ENCODE peak calls at places on chromosomes 1 and 21, in five cellular contexts. One of them, this sample, is unnamed.

GRCh38 chr1:99751877-99752504 is 14.4 kb downstream of the FRRS1 start:
- DNase-seq in CD8-positive, alpha-beta memory T cell: no peak
- DNase-seq in body of pancreas: no peak
- DNase-seq in Peyer's patch: no peak
- DNase-seq in heart left ventricle: no peak
- DNase-seq in this sample: no peak

GRCh38 chr1:224525411-224526040 is 90.6 kb upstream of the CNIH3 start:
- DNase-seq in CD8-positive, alpha-beta memory T cell: no peak
- DNase-seq in body of pancreas: no peak
- DNase-seq in Peyer's patch: no peak
- DNase-seq in heart left ventricle: no peak
- DNase-seq in this sample: no peak

GRCh38 chr1:58689167-58689566 is 10.7 kb downstream of the MYSM1 start:
- DNase-seq in CD8-positive, alpha-beta memory T cell: no peak
- DNase-seq in body of pancreas: no peak
- DNase-seq in Peyer's patch: no peak
- DNase-seq in heart left ventricle: no peak
- DNase-seq in this sample: no peak

GRCh38 chr1:12188657-12189327 is 22.0 kb downstream of the TNFRSF1B start:
- DNase-seq in CD8-positive, alpha-beta memory T cell: no peak
- DNase-seq in body of pancreas: no peak
- DNase-seq in Peyer's patch: no peak
- DNase-seq in heart left ventricle: no peak
- DNase-seq in this sample: no peak

GRCh38 chr1:203408485-203409229 is 57.7 kb upstream of the FMOD start:
- DNase-seq in CD8-positive, alpha-beta memory T cell: no peak
- DNase-seq in body of pancreas: peak; percentile 40
- DNase-seq in Peyer's patch: peak; percentile 30
- DNase-seq in heart left ventricle: peak; percentile 83
- DNase-seq in this sample: peak; percentile 53

GRCh38 chr1:22754824-22755223 is 44.2 kb downstream of the EPHB2 start:
- DNase-seq in CD8-positive, alpha-beta memory T cell: no peak
- DNase-seq in body of pancreas: no peak
- DNase-seq in Peyer's patch: no peak
- DNase-seq in heart left ventricle: no peak
- DNase-seq in this sample: no peak

GRCh38 chr1:226107471-226108460 is 45.2 kb downstream of the H3-3A start:
- DNase-seq in CD8-positive, alpha-beta memory T cell: no peak
- DNase-seq in body of pancreas: no peak
- DNase-seq in Peyer's patch: no peak
- DNase-seq in heart left ventricle: no peak
- DNase-seq in this sample: no peak

GRCh38 chr1:228765543-228765942 is 30.3 kb downstream of the RHOU start:
- DNase-seq in CD8-positive, alpha-beta memory T cell: peak; percentile 6
- DNase-seq in body of pancreas: peak; percentile 72
- DNase-seq in Peyer's patch: no peak
- DNase-seq in heart left ventricle: no peak
- DNase-seq in this sample: no peak

GRCh38 chr1:169107673-169108160 is 1.2 kb downstream of the ATP1B1 start:
- DNase-seq in CD8-positive, alpha-beta memory T cell: no peak
- DNase-seq in body of pancreas: no peak
- DNase-seq in Peyer's patch: no peak
- DNase-seq in heart left ventricle: peak; percentile 40
- DNase-seq in this sample: no peak

GRCh38 chr1:180098242-180098995 is 56.2 kb upstream of the QSOX1 start:
- DNase-seq in CD8-positive, alpha-beta memory T cell: no peak
- DNase-seq in body of pancreas: no peak
- DNase-seq in Peyer's patch: no peak
- DNase-seq in heart left ventricle: no peak
- DNase-seq in this sample: no peak

GRCh38 chr1:157136133-157136532 is 2.1 kb downstream of the ETV3 start:
- DNase-seq in CD8-positive, alpha-beta memory T cell: no peak
- DNase-seq in body of pancreas: no peak
- DNase-seq in Peyer's patch: no peak
- DNase-seq in heart left ventricle: no peak
- DNase-seq in this sample: no peak

GRCh38 chr1:235831148-235831547 is 35.6 kb downstream of the LYST start:
- DNase-seq in CD8-positive, alpha-beta memory T cell: no peak
- DNase-seq in body of pancreas: no peak
- DNase-seq in Peyer's patch: no peak
- DNase-seq in heart left ventricle: peak; percentile 54
- DNase-seq in this sample: no peak

GRCh38 chr1:178066904-178067531 is 26.9 kb upstream of the RASAL2 start:
- DNase-seq in CD8-positive, alpha-beta memory T cell: no peak
- DNase-seq in body of pancreas: no peak
- DNase-seq in Peyer's patch: no peak
- DNase-seq in heart left ventricle: no peak
- DNase-seq in this sample: no peak

GRCh38 chr1:81467433-81467832 is 333.3 kb upstream of the ADGRL2 start:
- DNase-seq in CD8-positive, alpha-beta memory T cell: no peak
- DNase-seq in body of pancreas: no peak
- DNase-seq in Peyer's patch: no peak
- DNase-seq in heart left ventricle: no peak
- DNase-seq in this sample: no peak

GRCh38 chr1:115088115-115088794 is 1.0 kb downstream of the TSPAN2 start:
- DNase-seq in CD8-positive, alpha-beta memory T cell: no peak
- DNase-seq in body of pancreas: no peak
- DNase-seq in Peyer's patch: no peak
- DNase-seq in heart left ventricle: no peak
- DNase-seq in this sample: no peak

GRCh38 chr21:29175408-29176147 is 45.1 kb downstream of the MAP3K7CL start:
- DNase-seq in CD8-positive, alpha-beta memory T cell: no peak
- DNase-seq in body of pancreas: peak; percentile 59
- DNase-seq in Peyer's patch: no peak
- DNase-seq in heart left ventricle: no peak
- DNase-seq in this sample: no peak

GRCh38 chr1:182781849-182782586 is 7.6 kb upstream of the NPL start:
- DNase-seq in CD8-positive, alpha-beta memory T cell: peak; percentile 48
- DNase-seq in body of pancreas: peak; percentile 77
- DNase-seq in Peyer's patch: peak; percentile 75
- DNase-seq in heart left ventricle: peak; percentile 80
- DNase-seq in this sample: peak; percentile 66

GRCh38 chr1:76278711-76279386 is 204.3 kb downstream of the ST6GALNAC3 start:
- DNase-seq in CD8-positive, alpha-beta memory T cell: no peak
- DNase-seq in body of pancreas: no peak
- DNase-seq in Peyer's patch: no peak
- DNase-seq in heart left ventricle: no peak
- DNase-seq in this sample: no peak

GRCh38 chr1:172373864-172374263 is 46.6 kb upstream of the C1orf105 start:
- DNase-seq in CD8-positive, alpha-beta memory T cell: no peak
- DNase-seq in body of pancreas: no peak
- DNase-seq in Peyer's patch: no peak
- DNase-seq in heart left ventricle: no peak
- DNase-seq in this sample: no peak

GRCh38 chr1:173507847-173508209 is 30.7 kb downstream of the PRDX6 start:
- DNase-seq in CD8-positive, alpha-beta memory T cell: no peak
- DNase-seq in body of pancreas: no peak
- DNase-seq in Peyer's patch: no peak
- DNase-seq in heart left ventricle: no peak
- DNase-seq in this sample: no peak

GRCh38 chr1:235783148-235783776 is 83.4 kb downstream of the LYST start:
- DNase-seq in CD8-positive, alpha-beta memory T cell: no peak
- DNase-seq in body of pancreas: no peak
- DNase-seq in Peyer's patch: no peak
- DNase-seq in heart left ventricle: no peak
- DNase-seq in this sample: no peak

GRCh38 chr1:31802190-31803150 is 13.4 kb downstream of the SPOCD1 start:
- DNase-seq in CD8-positive, alpha-beta memory T cell: no peak
- DNase-seq in body of pancreas: no peak
- DNase-seq in Peyer's patch: no peak
- DNase-seq in heart left ventricle: no peak
- DNase-seq in this sample: no peak

GRCh38 chr1:24233684-24234600 is 46.9 kb upstream of the IFNLR1 start:
- DNase-seq in CD8-positive, alpha-beta memory T cell: no peak
- DNase-seq in body of pancreas: no peak
- DNase-seq in Peyer's patch: no peak
- DNase-seq in heart left ventricle: no peak
- DNase-seq in this sample: no peak

GRCh38 chr21:43297411-43297981 is 128.7 kb downstream of the CRYAA start:
- DNase-seq in CD8-positive, alpha-beta memory T cell: no peak
- DNase-seq in body of pancreas: no peak
- DNase-seq in Peyer's patch: no peak
- DNase-seq in heart left ventricle: no peak
- DNase-seq in this sample: no peak

GRCh38 chr1:230642263-230642959 is at the start of gene COG2:
- DNase-seq in CD8-positive, alpha-beta memory T cell: peak; percentile 96
- DNase-seq in body of pancreas: peak; percentile 96
- DNase-seq in Peyer's patch: peak; percentile 94
- DNase-seq in heart left ventricle: peak; percentile 92
- DNase-seq in this sample: peak; percentile 94
- H3K4me1 ChIP-seq in CD8-positive, alpha-beta memory T cell: peaks cover 46% of the 10 kb centered on the region
- H3K4me1 ChIP-seq in body of pancreas: peaks cover 47% of the 10 kb centered on the region
- H3K4me1 ChIP-seq in Peyer's patch: peaks cover 19% of the 10 kb centered on the region
- H3K4me1 ChIP-seq in heart left ventricle: peaks cover 10% of the 10 kb centered on the region
- H3K4me1 ChIP-seq in this sample: peaks cover 8% of the 10 kb centered on the region

GRCh38 chr1:36099681-36100341 is 11.1 kb downstream of the ADPRS start:
- DNase-seq in CD8-positive, alpha-beta memory T cell: peak; percentile 72
- DNase-seq in body of pancreas: peak; percentile 86
- DNase-seq in Peyer's patch: peak; percentile 75
- DNase-seq in heart left ventricle: peak; percentile 69
- DNase-seq in this sample: peak; percentile 76
- H3K4me3 ChIP-seq in CD8-positive, alpha-beta memory T cell: no peak overlapping the region
- H3K4me3 ChIP-seq in body of pancreas: no peak overlapping the region
- H3K4me3 ChIP-seq in Peyer's patch: peak overlapping the region; percentile 18
- H3K4me3 ChIP-seq in heart left ventricle: no peak overlapping the region
- H3K4me3 ChIP-seq in this sample: no peak overlapping the region

GRCh38 chr1:201515895-201516294 is 9.0 kb upstream of the CSRP1 start:
- DNase-seq in CD8-positive, alpha-beta memory T cell: no peak
- DNase-seq in body of pancreas: no peak
- DNase-seq in Peyer's patch: no peak
- DNase-seq in heart left ventricle: no peak
- DNase-seq in this sample: no peak
- H3K4me1 ChIP-seq in CD8-positive, alpha-beta memory T cell: no peaks in the 10 kb centered on the region
- H3K4me1 ChIP-seq in body of pancreas: peaks cover 45% of the 10 kb centered on the region
- H3K4me1 ChIP-seq in Peyer's patch: peaks cover 19% of the 10 kb centered on the region
- H3K4me1 ChIP-seq in heart left ventricle: peaks cover 7% of the 10 kb centered on the region
- H3K4me1 ChIP-seq in this sample: peaks cover 7% of the 10 kb centered on the region

DNA sequence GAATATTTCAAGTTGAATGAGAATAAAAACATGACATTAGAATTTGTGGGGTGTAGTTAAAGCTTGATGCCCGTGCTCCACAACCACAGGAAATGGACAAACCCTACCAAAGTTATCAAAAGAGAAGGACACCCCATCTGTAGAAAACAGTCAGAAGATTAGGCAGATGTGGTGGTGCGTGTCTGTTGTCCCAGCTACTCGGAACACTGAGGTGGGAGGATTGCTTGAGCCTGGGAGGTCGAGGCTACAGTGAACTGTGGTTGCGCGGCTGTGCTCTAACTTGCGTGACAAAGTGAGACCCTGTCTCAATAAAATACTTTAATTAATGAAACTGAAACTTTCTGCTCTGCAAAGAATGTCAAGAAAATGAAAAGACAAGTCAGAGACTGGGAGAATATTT is 1.5 kb upstream of the SPATC1L start:
- DNase-seq in CD8-positive, alpha-beta memory T cell: no peak
- DNase-seq in body of pancreas: no peak
- DNase-seq in Peyer's patch: peak; percentile 12
- DNase-seq in heart left ventricle: no peak
- DNase-seq in this sample: no peak
- H3K4me3 ChIP-seq in CD8-positive, alpha-beta memory T cell: no peak overlapping the region
- H3K4me3 ChIP-seq in body of pancreas: no peak overlapping the region
- H3K4me3 ChIP-seq in Peyer's patch: no peak overlapping the region
- H3K4me3 ChIP-seq in heart left ventricle: no peak overlapping the region
- H3K4me3 ChIP-seq in this sample: no peak overlapping the region

DNA sequence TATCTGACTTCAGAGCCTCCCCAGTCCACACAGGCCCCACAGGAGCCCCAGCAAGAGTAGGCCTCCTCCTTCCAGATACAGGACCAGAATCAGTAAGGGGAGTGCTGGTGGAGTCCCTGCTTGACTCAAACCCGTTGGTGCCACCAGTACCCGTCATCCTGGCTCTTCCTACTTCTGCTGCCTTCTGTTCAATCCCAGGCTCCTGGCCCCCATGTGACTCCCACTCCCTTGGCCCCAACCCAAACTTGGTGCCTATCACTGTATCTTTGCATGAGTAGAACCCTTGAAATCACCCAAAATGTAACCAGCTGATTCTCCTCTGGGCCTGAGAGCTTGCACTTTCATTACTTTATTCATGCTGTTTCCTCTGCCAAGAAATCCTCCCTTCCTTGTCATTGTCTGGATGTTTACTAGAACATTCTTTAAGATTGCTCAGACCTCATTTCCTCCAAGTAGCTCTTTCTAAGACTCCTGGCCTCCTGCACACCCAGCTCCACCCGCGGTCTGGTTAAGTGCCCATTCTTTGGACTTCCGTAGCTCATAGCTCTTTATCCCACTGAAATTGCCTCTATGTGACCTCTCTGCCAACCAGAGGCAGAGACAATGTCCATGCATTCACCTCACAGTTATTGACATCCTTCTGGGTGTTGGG is 15.7 kb downstream of the PTAFR start:
- DNase-seq in CD8-positive, alpha-beta memory T cell: no peak
- DNase-seq in body of pancreas: no peak
- DNase-seq in Peyer's patch: no peak
- DNase-seq in heart left ventricle: no peak
- DNase-seq in this sample: no peak
- H3K4me1 ChIP-seq in CD8-positive, alpha-beta memory T cell: no peaks in the 10 kb centered on the region
- H3K4me1 ChIP-seq in body of pancreas: no peaks in the 10 kb centered on the region
- H3K4me1 ChIP-seq in Peyer's patch: peaks cover 13% of the 10 kb centered on the region
- H3K4me1 ChIP-seq in heart left ventricle: no peaks in the 10 kb centered on the region
- H3K4me1 ChIP-seq in this sample: no peaks in the 10 kb centered on the region

GRCh38 chr1:91874167-91874566 is 11.8 kb downstream of the TGFBR3 start:
- DNase-seq in CD8-positive, alpha-beta memory T cell: no peak
- DNase-seq in body of pancreas: no peak
- DNase-seq in Peyer's patch: no peak
- DNase-seq in heart left ventricle: no peak
- DNase-seq in this sample: no peak

GRCh38 chr1:91871994-91872393 is 14.0 kb downstream of the TGFBR3 start:
- DNase-seq in CD8-positive, alpha-beta memory T cell: no peak
- DNase-seq in body of pancreas: no peak
- DNase-seq in Peyer's patch: no peak
- DNase-seq in heart left ventricle: no peak
- DNase-seq in this sample: no peak

GRCh38 chr1:91870322-91870721 is 15.6 kb downstream of the TGFBR3 start:
- DNase-seq in CD8-positive, alpha-beta memory T cell: no peak
- DNase-seq in body of pancreas: no peak
- DNase-seq in Peyer's patch: no peak
- DNase-seq in heart left ventricle: no peak
- DNase-seq in this sample: no peak

GRCh38 chr1:91876040-91876470 is 9.9 kb downstream of the TGFBR3 start:
- DNase-seq in CD8-positive, alpha-beta memory T cell: peak; percentile 19
- DNase-seq in body of pancreas: no peak
- DNase-seq in Peyer's patch: no peak
- DNase-seq in heart left ventricle: no peak
- DNase-seq in this sample: no peak

DNA sequence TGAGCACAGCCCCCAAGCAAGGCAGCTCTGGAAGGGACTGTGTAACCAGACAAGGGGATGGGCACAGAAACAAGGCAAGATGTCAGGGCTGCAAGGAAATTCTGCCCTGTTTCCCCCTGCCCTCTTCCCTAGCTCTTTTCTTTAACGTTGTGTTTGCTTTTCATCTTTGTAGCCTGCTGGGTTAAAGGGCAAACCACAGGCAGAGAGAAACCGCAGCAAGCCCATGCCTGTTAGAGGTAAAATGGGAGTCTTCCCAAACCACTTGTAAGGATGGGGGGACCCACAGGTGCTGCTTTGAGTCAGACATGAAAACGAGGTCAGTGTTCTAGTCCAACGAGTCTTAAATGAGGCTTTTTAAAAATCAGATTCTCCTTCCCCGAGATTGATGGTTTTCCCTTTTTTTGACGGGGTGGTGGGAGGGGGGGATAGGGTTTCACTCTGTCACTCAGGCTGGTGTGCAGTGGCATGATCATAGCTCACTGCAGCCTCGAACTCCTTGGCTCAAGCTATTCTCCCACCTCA is 13.3 kb downstream of the TGFBR3 start:
- DNase-seq in CD8-positive, alpha-beta memory T cell: peak; percentile 17
- DNase-seq in body of pancreas: no peak
- DNase-seq in Peyer's patch: no peak
- DNase-seq in heart left ventricle: no peak
- DNase-seq in this sample: no peak
- H3K4me3 ChIP-seq in CD8-positive, alpha-beta memory T cell: peak overlapping the region; percentile 8
- H3K4me3 ChIP-seq in body of pancreas: no peak overlapping the region
- H3K4me3 ChIP-seq in Peyer's patch: no peak overlapping the region
- H3K4me3 ChIP-seq in heart left ventricle: no peak overlapping the region
- H3K4me3 ChIP-seq in this sample: no peak overlapping the region

This sample was measured in lung.